ENCODE peak calls at places on chromosomes 7 and 10, in eight cellular contexts. B is AG09309, Y is adrenal gland, F is AG10803, O is breast epithelium, Q is NB4, M is right atrium auricular region, C is left ventricle myocardium inferior. N is an unnamed sample.

GRCh38 chr10:88527245-88527644 is 55.9 kb downstream of the RNLS start:
- DNase-seq in B (no peak), Y (no peak), F (no peak), O (no peak), Q (no peak), M (no peak), C (no peak), N (no peak)

GRCh38 chr7:37418381-37418780 is 30.3 kb downstream of the ELMO1 start:
- DNase-seq in B (no peak), Y (no peak), F (no peak), O (no peak), Q (no peak), M (no peak), C (no peak), N (no peak)

GRCh38 chr7:134696261-134696660 is 49.6 kb downstream of the BPGM start:
- DNase-seq in B (no peak), Y (no peak), F (no peak), O (no peak), Q (no peak), M (no peak), C (no peak), N (no peak)

GRCh38 chr10:107139237-107139636 is 25.3 kb downstream of the SORCS1 start:
- DNase-seq in B (no peak), Y (no peak), F (no peak), O (no peak), Q (no peak), M (no peak), C (no peak), N (no peak)

GRCh38 chr10:17850526-17850925 is 41.4 kb downstream of the MRC1 start:
- DNase-seq in B (no peak), Y (no peak), F (no peak), O (no peak), Q (no peak), M (no peak), C (no peak), N (no peak)

GRCh38 chr10:99981581-99982199 is 28.1 kb downstream of the DNMBP start:
- DNase-seq in B (no peak), Y (no peak), F (no peak), O (no peak), Q (no peak), M (no peak), C (no peak), N (no peak)

GRCh38 chr7:152583006-152583405 is 92.9 kb downstream of the XRCC2 start:
- DNase-seq in B (no peak), Y (no peak), F (no peak), O (no peak), Q (no peak), M (no peak), C (no peak), N (no peak)

GRCh38 chr10:101614957-101615759 is 27.0 kb downstream of the DPCD start:
- DNase-seq in B (no peak), Y (no peak), F (no peak), O (no peak), Q (no peak), M (no peak), C (no peak), N (no peak)

GRCh38 chr7:86760236-86760635 is 116.5 kb downstream of the GRM3 start:
- DNase-seq in B (no peak), Y (no peak), F (no peak), O (no peak), Q (no peak), M (no peak), C (no peak), N (no peak)

GRCh38 chr7:87218941-87219544 is 489 bp downstream of the TMEM243 start:
- DNase-seq in B (no peak), Y (peak; percentile 62), F (peak; percentile 55), O (no peak), Q (peak; percentile 85), M (peak; percentile 82), C (peak; percentile 55), N (no peak)

GRCh38 chr10:21529236-21529910 is 3.9 kb upstream of the SKIDA1 start:
- DNase-seq in B (no peak), Y (no peak), F (no peak), O (no peak), Q (no peak), M (no peak), C (no peak), N (no peak)

DNA sequence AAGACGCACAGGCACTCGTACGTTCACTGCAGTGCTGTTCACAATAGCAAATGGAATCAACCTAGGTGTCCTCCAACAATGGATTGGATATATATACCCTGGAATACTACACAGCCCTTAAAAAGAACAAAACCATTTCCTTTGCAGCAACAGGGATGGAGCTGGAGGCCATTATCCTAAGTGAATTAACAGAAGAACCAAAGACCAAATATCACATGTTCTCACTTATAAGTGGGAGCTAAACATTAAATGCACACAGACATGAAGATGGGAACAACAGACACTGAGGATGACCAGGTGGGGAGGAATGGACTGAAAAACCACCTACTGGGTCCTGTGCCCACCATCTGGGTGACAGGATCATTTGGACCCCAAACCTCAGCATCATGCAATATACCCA is 52.0 kb upstream of the EBF3 start:
- DNase-seq in B (no peak), Y (no peak), F (no peak), O (no peak), Q (no peak), M (no peak), C (no peak), N (no peak)
- TF ChIP-seq CTCF in B (no peak), Y (no peak), F (no peak), O (no peak), Q (no peak), M (no peak), C (no peak), N (no peak)

DNA sequence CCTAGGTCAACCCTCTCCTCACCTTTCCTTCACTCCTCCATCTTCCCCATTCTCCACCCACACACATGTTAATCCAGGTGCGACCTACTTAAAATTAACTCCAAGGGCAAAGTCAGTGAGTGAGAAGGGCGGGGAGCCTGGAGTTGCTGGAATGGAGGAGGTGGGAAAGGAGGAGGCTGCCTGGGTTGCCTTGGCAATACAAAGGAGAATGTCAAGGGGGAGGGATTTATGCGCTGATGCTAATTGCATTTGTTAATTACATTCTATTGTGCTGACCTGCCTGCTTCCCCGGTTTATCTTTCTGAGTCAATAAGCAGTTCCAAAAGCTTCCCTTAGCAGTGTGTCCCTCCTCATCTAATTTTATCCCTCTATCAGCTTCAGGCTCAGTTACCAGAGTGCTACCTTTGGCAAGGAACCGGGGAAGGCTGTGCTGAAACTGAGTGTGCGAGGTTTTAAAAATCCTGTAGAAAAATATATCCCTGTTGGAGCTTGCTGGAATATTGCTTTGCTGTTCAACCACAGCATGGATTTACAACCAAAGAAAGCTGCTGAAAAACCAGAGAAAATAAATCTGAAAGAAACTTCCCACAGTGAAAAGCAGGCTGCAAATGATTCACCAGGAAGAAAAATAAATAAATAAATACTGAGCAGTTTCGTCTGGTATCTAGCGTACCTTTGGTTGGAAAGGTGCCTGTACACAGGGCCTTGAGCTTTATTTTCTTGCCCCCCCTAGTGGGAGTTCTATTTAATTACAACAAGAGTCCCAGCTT is 113.2 kb upstream of the DGKB start:
- DNase-seq in B (peak; percentile 21), Y (peak; percentile 45), F (peak; percentile 66), O (no peak), Q (peak; percentile 67), M (no peak), C (no peak), N (no peak)
- TF ChIP-seq CTCF in B (peak; percentile 65), Y (peak; percentile 44), F (peak; percentile 70), O (peak; percentile 60), Q (peak; percentile 48), M (peak; percentile 47), C (peak; percentile 76), N (peak; percentile 89)

GRCh38 chr7:138886501-138886917 is 88.5 kb upstream of the ATP6V0A4 start:
- DNase-seq in B (no peak), Y (peak; percentile 53), F (peak; percentile 72), O (no peak), Q (peak; percentile 87), M (no peak), C (no peak), N (no peak)

GRCh38 chr7:138882249-138882648 is 84.3 kb upstream of the ATP6V0A4 start:
- DNase-seq in B (no peak), Y (no peak), F (no peak), O (no peak), Q (no peak), M (no peak), C (no peak), N (no peak)

GRCh38 chr7:138887872-138888656 is 90.1 kb upstream of the ATP6V0A4 start:
- DNase-seq in B (no peak), Y (no peak), F (no peak), O (no peak), Q (no peak), M (no peak), C (no peak), N (no peak)

GRCh38 chr7:138887085-138887705 is 89.2 kb upstream of the ATP6V0A4 start:
- DNase-seq in B (no peak), Y (no peak), F (no peak), O (no peak), Q (no peak), M (no peak), C (no peak), N (no peak)

DNA sequence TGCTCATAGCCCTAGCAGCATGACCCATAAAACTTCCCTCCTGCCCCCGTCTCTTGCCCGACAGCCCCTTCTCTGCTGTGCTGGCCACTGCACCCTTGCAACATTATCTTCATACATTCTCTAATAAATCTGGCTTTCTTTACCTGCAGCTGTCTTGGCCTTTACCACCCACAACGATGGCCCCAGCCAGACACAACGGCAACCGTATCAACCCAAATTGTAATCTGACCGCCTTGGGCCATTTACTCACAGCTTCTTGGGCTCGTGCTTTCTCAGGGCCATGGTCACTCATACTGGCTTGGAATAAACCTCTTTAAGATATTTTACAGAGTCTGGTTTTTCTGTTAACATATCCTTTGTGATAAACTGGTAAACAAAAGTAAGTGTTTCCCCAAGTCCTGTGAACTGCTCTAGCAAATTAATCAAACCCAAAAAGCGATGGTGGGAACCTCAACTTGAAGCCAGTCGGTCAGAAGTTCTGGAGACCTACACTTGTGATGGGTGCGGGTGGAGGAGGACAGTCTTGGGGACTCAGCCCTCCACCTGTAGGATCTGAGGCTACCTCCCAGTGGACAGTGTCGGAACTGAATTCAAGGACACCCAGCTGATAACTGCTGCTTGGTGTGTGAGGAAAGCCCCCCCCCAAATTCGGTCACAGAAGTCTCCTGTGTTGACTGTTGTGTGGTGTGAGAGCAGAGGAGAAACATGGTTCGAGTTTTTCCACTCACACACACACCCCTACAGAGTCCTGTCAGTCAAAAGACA is 87.6 kb upstream of the ATP6V0A4 start:
- DNase-seq in B (no peak), Y (no peak), F (no peak), O (no peak), Q (peak; percentile 35), M (no peak), C (no peak), N (no peak)
- TF ChIP-seq CTCF in B (peak; percentile 25), Y (no peak), F (no peak), O (no peak), Q (peak; percentile 20), M (no peak), C (no peak), N (peak; percentile 24)

DNA sequence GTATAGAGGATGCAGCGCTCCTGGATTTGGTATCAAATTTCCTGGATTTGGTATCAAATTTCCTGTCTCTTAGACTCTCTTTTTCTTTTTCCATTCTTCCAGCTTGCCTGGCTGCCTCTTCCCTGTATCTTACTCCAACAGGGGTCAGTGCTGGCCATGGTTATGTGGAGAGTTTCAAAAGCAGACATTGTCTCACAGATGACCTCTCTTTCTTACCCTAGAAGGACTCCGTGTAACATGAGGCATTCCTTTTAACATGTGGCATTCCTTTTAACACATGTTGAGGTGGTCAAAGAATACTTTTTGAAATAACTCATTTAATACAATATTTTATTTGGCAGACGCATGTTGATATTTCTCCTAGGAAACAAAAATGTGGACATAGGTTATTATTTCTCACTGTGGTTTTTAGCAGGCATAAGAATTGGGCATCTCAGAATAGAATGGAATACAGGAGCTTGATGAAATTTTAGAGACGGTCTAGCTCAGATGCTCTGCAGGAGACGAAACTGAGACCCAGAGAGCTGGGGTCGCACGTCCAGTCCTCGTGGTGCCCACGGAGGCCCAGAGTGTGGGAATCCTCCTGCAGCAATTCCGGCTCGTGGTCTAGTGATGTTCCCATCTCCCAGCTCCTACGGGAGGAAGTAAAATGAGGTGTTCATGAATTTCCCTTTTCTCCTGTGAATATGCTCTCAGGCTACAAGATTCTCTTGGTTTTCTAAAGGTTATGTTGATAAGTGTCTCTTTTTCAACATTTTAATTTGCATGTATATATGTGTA is 59.6 kb upstream of the PITRM1 start:
- DNase-seq in B (peak; percentile 80), Y (no peak), F (peak; percentile 87), O (no peak), Q (no peak), M (no peak), C (no peak), N (no peak)
- TF ChIP-seq CTCF in B (peak; percentile 70), Y (no peak), F (peak; percentile 50), O (no peak), Q (no peak), M (no peak), C (no peak), N (no peak)

N was measured in type B pancreatic cell.